ENCODE peak calls at places on chromosomes 3 and 15, in five cellular contexts. One of them, this sample, is unnamed.

GRCh38 chr3:10758304-10759037 is 57.6 kb upstream of the SLC6A11 start:
- DNase-seq in heart right ventricle: peak
- DNase-seq in NCI-H510A: peak
- DNase-seq in WERI-Rb-1: peak
- DNase-seq in activated CD8-positive, alpha-beta memory T cell treated with anti-CD3 and anti-CD28 coated beads for 48 hours: peak
- DNase-seq in this sample: peak

GRCh38 chr3:144018776-144019175 is 47.2 kb downstream of the DIPK2A start:
- DNase-seq in heart right ventricle: no peak
- DNase-seq in NCI-H510A: no peak
- DNase-seq in activated CD8-positive, alpha-beta memory T cell treated with anti-CD3 and anti-CD28 coated beads for 48 hours: no peak
- DNase-seq in WERI-Rb-1: no peak
- DNase-seq in this sample: no peak

GRCh38 chr3:72298201-72299155 is 513.5 kb upstream of the PROK2 start:
- DNase-seq in activated CD8-positive, alpha-beta memory T cell treated with anti-CD3 and anti-CD28 coated beads for 48 hours: no peak
- DNase-seq in heart right ventricle: no peak
- DNase-seq in NCI-H510A: no peak
- DNase-seq in WERI-Rb-1: no peak
- DNase-seq in this sample: no peak

GRCh38 chr3:52481819-52482521 is 13.2 kb upstream of the STAB1 start:
- DNase-seq in NCI-H510A: no peak
- DNase-seq in heart right ventricle: no peak
- DNase-seq in WERI-Rb-1: peak
- DNase-seq in activated CD8-positive, alpha-beta memory T cell treated with anti-CD3 and anti-CD28 coated beads for 48 hours: no peak
- DNase-seq in this sample: no peak

GRCh38 chr3:21995079-21995607 is 244.1 kb upstream of the ZNF385D start:
- DNase-seq in WERI-Rb-1: no peak
- DNase-seq in NCI-H510A: no peak
- DNase-seq in heart right ventricle: no peak
- DNase-seq in activated CD8-positive, alpha-beta memory T cell treated with anti-CD3 and anti-CD28 coated beads for 48 hours: no peak
- DNase-seq in this sample: no peak

GRCh38 chr15:46277994-46278885 is 643.4 kb downstream of the SQOR start:
- DNase-seq in NCI-H510A: no peak
- DNase-seq in WERI-Rb-1: peak
- DNase-seq in heart right ventricle: no peak
- DNase-seq in activated CD8-positive, alpha-beta memory T cell treated with anti-CD3 and anti-CD28 coated beads for 48 hours: no peak
- DNase-seq in this sample: peak

GRCh38 chr15:41969851-41970431 is 2.4 kb downstream of the EHD4 start:
- DNase-seq in WERI-Rb-1: no peak
- DNase-seq in heart right ventricle: no peak
- DNase-seq in NCI-H510A: no peak
- DNase-seq in activated CD8-positive, alpha-beta memory T cell treated with anti-CD3 and anti-CD28 coated beads for 48 hours: no peak
- DNase-seq in this sample: no peak

GRCh38 chr15:81484076-81484475 is 110.1 kb upstream of the TMC3 start:
- DNase-seq in activated CD8-positive, alpha-beta memory T cell treated with anti-CD3 and anti-CD28 coated beads for 48 hours: no peak
- DNase-seq in NCI-H510A: no peak
- DNase-seq in heart right ventricle: no peak
- DNase-seq in WERI-Rb-1: no peak
- DNase-seq in this sample: no peak

GRCh38 chr15:25739687-25740121 is 123.4 kb downstream of the ATP10A start:
- DNase-seq in activated CD8-positive, alpha-beta memory T cell treated with anti-CD3 and anti-CD28 coated beads for 48 hours: no peak
- DNase-seq in NCI-H510A: no peak
- DNase-seq in heart right ventricle: no peak
- DNase-seq in WERI-Rb-1: peak
- DNase-seq in this sample: no peak

GRCh38 chr3:132803889-132804288 is 81.7 kb upstream of the NPHP3 start:
- DNase-seq in NCI-H510A: no peak
- DNase-seq in heart right ventricle: no peak
- DNase-seq in WERI-Rb-1: peak
- DNase-seq in activated CD8-positive, alpha-beta memory T cell treated with anti-CD3 and anti-CD28 coated beads for 48 hours: no peak
- DNase-seq in this sample: peak

GRCh38 chr3:157606392-157607197 is 103.4 kb upstream of the VEPH1 start:
- DNase-seq in WERI-Rb-1: peak
- DNase-seq in heart right ventricle: peak
- DNase-seq in activated CD8-positive, alpha-beta memory T cell treated with anti-CD3 and anti-CD28 coated beads for 48 hours: peak
- DNase-seq in NCI-H510A: no peak
- DNase-seq in this sample: peak

GRCh38 chr3:55159711-55160110 is 231.9 kb upstream of the LRTM1 start:
- DNase-seq in heart right ventricle: no peak
- DNase-seq in WERI-Rb-1: no peak
- DNase-seq in NCI-H510A: no peak
- DNase-seq in activated CD8-positive, alpha-beta memory T cell treated with anti-CD3 and anti-CD28 coated beads for 48 hours: no peak
- DNase-seq in this sample: no peak